ENCODE peak calls at places on chromosomes 16 and 17, in six cellular contexts. One of them, this sample, is unnamed.

GRCh38 chr17:379531-380200 is 27.1 kb upstream of the RPH3AL start:
- DNase-seq in CD8-positive, alpha-beta memory T cell: no peak
- DNase-seq in uterus: no peak
- DNase-seq in esophagus squamous epithelium: no peak
- DNase-seq in HepG2: no peak
- DNase-seq in transverse colon: no peak
- DNase-seq in this sample: no peak

GRCh38 chr16:85512716-85513115 is 100.4 kb upstream of the GSE1 start:
- DNase-seq in CD8-positive, alpha-beta memory T cell: no peak
- DNase-seq in esophagus squamous epithelium: no peak
- DNase-seq in uterus: no peak
- DNase-seq in transverse colon: no peak
- DNase-seq in HepG2: no peak
- DNase-seq in this sample: no peak

GRCh38 chr16:85146532-85146797 is 34.2 kb upstream of the CIBAR2 start:
- DNase-seq in esophagus squamous epithelium: no peak
- DNase-seq in uterus: no peak
- DNase-seq in transverse colon: no peak
- DNase-seq in CD8-positive, alpha-beta memory T cell: no peak
- DNase-seq in HepG2: no peak
- DNase-seq in this sample: no peak

GRCh38 chr16:88534731-88535141 is 35.5 kb upstream of the ZC3H18 start:
- DNase-seq in transverse colon: peak; percentile 65
- DNase-seq in CD8-positive, alpha-beta memory T cell: no peak
- DNase-seq in esophagus squamous epithelium: no peak
- DNase-seq in HepG2: no peak
- DNase-seq in uterus: no peak
- DNase-seq in this sample: no peak

GRCh38 chr16:89436362-89436761 is 54.0 kb downstream of the ANKRD11 start:
- DNase-seq in CD8-positive, alpha-beta memory T cell: no peak
- DNase-seq in esophagus squamous epithelium: no peak
- DNase-seq in HepG2: no peak
- DNase-seq in transverse colon: no peak
- DNase-seq in uterus: no peak
- DNase-seq in this sample: no peak

GRCh38 chr17:2364132-2365116 is 27.1 kb downstream of the SGSM2 start:
- DNase-seq in uterus: no peak
- DNase-seq in transverse colon: no peak
- DNase-seq in esophagus squamous epithelium: no peak
- DNase-seq in HepG2: no peak
- DNase-seq in CD8-positive, alpha-beta memory T cell: no peak
- DNase-seq in this sample: no peak

GRCh38 chr16:593406-593805 is 3.5 kb downstream of the RAB40C start:
- DNase-seq in esophagus squamous epithelium: no peak
- DNase-seq in HepG2: no peak
- DNase-seq in uterus: no peak
- DNase-seq in transverse colon: peak; percentile 73
- DNase-seq in CD8-positive, alpha-beta memory T cell: no peak
- DNase-seq in this sample: no peak

GRCh38 chr17:49964539-49965521 is 4.2 kb upstream of the DLX4 start:
- DNase-seq in uterus: no peak
- DNase-seq in CD8-positive, alpha-beta memory T cell: peak; percentile 33
- DNase-seq in HepG2: no peak
- DNase-seq in esophagus squamous epithelium: no peak
- DNase-seq in transverse colon: no peak
- DNase-seq in this sample: no peak

GRCh38 chr16:79009911-79010310 is 590.6 kb downstream of the MAF start:
- DNase-seq in transverse colon: no peak
- DNase-seq in esophagus squamous epithelium: no peak
- DNase-seq in CD8-positive, alpha-beta memory T cell: no peak
- DNase-seq in uterus: no peak
- DNase-seq in HepG2: no peak
- DNase-seq in this sample: no peak

GRCh38 chr16:85256190-85256739 is 144.0 kb upstream of the CIBAR2 start:
- DNase-seq in transverse colon: no peak
- DNase-seq in CD8-positive, alpha-beta memory T cell: no peak
- DNase-seq in HepG2: no peak
- DNase-seq in esophagus squamous epithelium: no peak
- DNase-seq in uterus: no peak
- DNase-seq in this sample: no peak

GRCh38 chr17:42365136-42365535 is 23.1 kb downstream of the STAT3 start:
- DNase-seq in transverse colon: no peak
- DNase-seq in CD8-positive, alpha-beta memory T cell: no peak
- DNase-seq in HepG2: no peak
- DNase-seq in uterus: no peak
- DNase-seq in esophagus squamous epithelium: no peak
- DNase-seq in this sample: no peak

GRCh38 chr17:58605470-58605869 is 86.4 kb downstream of the TEX14 start:
- DNase-seq in uterus: no peak
- DNase-seq in CD8-positive, alpha-beta memory T cell: no peak
- DNase-seq in esophagus squamous epithelium: no peak
- DNase-seq in HepG2: no peak
- DNase-seq in transverse colon: no peak
- DNase-seq in this sample: no peak

GRCh38 chr16:969508-970378 is 1.0 kb downstream of the LMF1 start:
- DNase-seq in esophagus squamous epithelium: no peak
- DNase-seq in uterus: no peak
- DNase-seq in CD8-positive, alpha-beta memory T cell: no peak
- DNase-seq in HepG2: no peak
- DNase-seq in transverse colon: peak; percentile 32
- DNase-seq in this sample: peak; percentile 51

GRCh38 chr16:53055603-53056527 is 1.1 kb downstream of the CHD9 start:
- DNase-seq in uterus: peak; percentile 48
- DNase-seq in esophagus squamous epithelium: no peak
- DNase-seq in transverse colon: peak; percentile 64
- DNase-seq in HepG2: peak; percentile 70
- DNase-seq in CD8-positive, alpha-beta memory T cell: no peak
- DNase-seq in this sample: peak; percentile 73

GRCh38 chr17:63639125-63639524 is 16.9 kb downstream of the MAP3K3 start:
- DNase-seq in transverse colon: no peak
- DNase-seq in uterus: no peak
- DNase-seq in CD8-positive, alpha-beta memory T cell: no peak
- DNase-seq in esophagus squamous epithelium: no peak
- DNase-seq in HepG2: peak; percentile 39
- DNase-seq in this sample: no peak

GRCh38 chr16:23539984-23540816 is 16.9 kb downstream of the EARS2 start:
- DNase-seq in transverse colon: no peak
- DNase-seq in CD8-positive, alpha-beta memory T cell: no peak
- DNase-seq in HepG2: peak; percentile 99
- DNase-seq in esophagus squamous epithelium: no peak
- DNase-seq in uterus: no peak
- DNase-seq in this sample: no peak

GRCh38 chr16:11546522-11547485 is 39.9 kb downstream of the LITAF start:
- DNase-seq in uterus: no peak
- DNase-seq in esophagus squamous epithelium: no peak
- DNase-seq in HepG2: no peak
- DNase-seq in CD8-positive, alpha-beta memory T cell: no peak
- DNase-seq in transverse colon: no peak
- DNase-seq in this sample: no peak

GRCh38 chr16:2457946-2458345 is 2.0 kb upstream of the TEDC2 start:
- DNase-seq in CD8-positive, alpha-beta memory T cell: no peak
- DNase-seq in HepG2: no peak
- DNase-seq in transverse colon: no peak
- DNase-seq in uterus: no peak
- DNase-seq in esophagus squamous epithelium: no peak
- DNase-seq in this sample: no peak

GRCh38 chr17:2122641-2123302 is 67.9 kb downstream of the HIC1 start:
- DNase-seq in uterus: peak; percentile 74
- DNase-seq in esophagus squamous epithelium: no peak
- DNase-seq in CD8-positive, alpha-beta memory T cell: no peak
- DNase-seq in HepG2: no peak
- DNase-seq in transverse colon: peak; percentile 58
- DNase-seq in this sample: no peak

GRCh38 chr16:11405331-11406176 is 60.3 kb downstream of the RMI2 start:
- DNase-seq in transverse colon: peak; percentile 33
- DNase-seq in esophagus squamous epithelium: no peak
- DNase-seq in CD8-positive, alpha-beta memory T cell: no peak
- DNase-seq in uterus: no peak
- DNase-seq in HepG2: peak; percentile 67
- DNase-seq in this sample: peak; percentile 79

GRCh38 chr17:80559688-80560290 is 15.2 kb downstream of the RPTOR start:
- DNase-seq in uterus: no peak
- DNase-seq in CD8-positive, alpha-beta memory T cell: no peak
- DNase-seq in esophagus squamous epithelium: no peak
- DNase-seq in HepG2: no peak
- DNase-seq in transverse colon: no peak
- DNase-seq in this sample: no peak

GRCh38 chr16:85136213-85136704 is 24.0 kb upstream of the CIBAR2 start:
- DNase-seq in transverse colon: peak; percentile 35
- DNase-seq in CD8-positive, alpha-beta memory T cell: no peak
- DNase-seq in HepG2: no peak
- DNase-seq in uterus: no peak
- DNase-seq in esophagus squamous epithelium: no peak
- DNase-seq in this sample: no peak

GRCh38 chr17:2695961-2696760 is 15.4 kb downstream of the CLUH start:
- DNase-seq in CD8-positive, alpha-beta memory T cell: no peak
- DNase-seq in esophagus squamous epithelium: no peak
- DNase-seq in HepG2: no peak
- DNase-seq in transverse colon: peak; percentile 3
- DNase-seq in uterus: peak; percentile 8
- DNase-seq in this sample: no peak

GRCh38 chr17:39674702-39675389 is 6.6 kb downstream of the PNMT start:
- DNase-seq in esophagus squamous epithelium: no peak
- DNase-seq in CD8-positive, alpha-beta memory T cell: no peak
- DNase-seq in uterus: no peak
- DNase-seq in transverse colon: peak; percentile 70
- DNase-seq in HepG2: peak; percentile 81
- DNase-seq in this sample: no peak

GRCh38 chr17:56917559-56918296 is 3.9 kb upstream of the TRIM25 start:
- DNase-seq in transverse colon: no peak
- DNase-seq in esophagus squamous epithelium: no peak
- DNase-seq in uterus: no peak
- DNase-seq in CD8-positive, alpha-beta memory T cell: no peak
- DNase-seq in HepG2: no peak
- DNase-seq in this sample: no peak

GRCh38 chr16:73599870-73600269 is 551.9 kb upstream of the ZFHX3 start:
- DNase-seq in transverse colon: no peak
- DNase-seq in esophagus squamous epithelium: no peak
- DNase-seq in uterus: no peak
- DNase-seq in CD8-positive, alpha-beta memory T cell: no peak
- DNase-seq in HepG2: no peak
- DNase-seq in this sample: no peak

GRCh38 chr16:75044800-75045361 is 46.1 kb downstream of the ZNRF1 start:
- DNase-seq in HepG2: no peak
- DNase-seq in transverse colon: no peak
- DNase-seq in CD8-positive, alpha-beta memory T cell: no peak
- DNase-seq in uterus: peak; percentile 48
- DNase-seq in esophagus squamous epithelium: no peak
- DNase-seq in this sample: peak; percentile 52

GRCh38 chr17:6244253-6244652 is 174.1 kb downstream of the WSCD1 start:
- DNase-seq in CD8-positive, alpha-beta memory T cell: no peak
- DNase-seq in transverse colon: no peak
- DNase-seq in esophagus squamous epithelium: no peak
- DNase-seq in HepG2: no peak
- DNase-seq in uterus: no peak
- DNase-seq in this sample: no peak

GRCh38 chr17:48113201-48113676 is 5.7 kb downstream of the SNX11 start:
- DNase-seq in HepG2: no peak
- DNase-seq in uterus: no peak
- DNase-seq in transverse colon: no peak
- DNase-seq in esophagus squamous epithelium: no peak
- DNase-seq in CD8-positive, alpha-beta memory T cell: peak; percentile 40
- DNase-seq in this sample: no peak

GRCh38 chr17:5610956-5611355 is 26.6 kb upstream of the NLRP1 start:
- DNase-seq in HepG2: no peak
- DNase-seq in transverse colon: no peak
- DNase-seq in CD8-positive, alpha-beta memory T cell: no peak
- DNase-seq in uterus: no peak
- DNase-seq in esophagus squamous epithelium: no peak
- DNase-seq in this sample: no peak

GRCh38 chr17:78759203-78759968 is 22.7 kb downstream of the CYTH1 start:
- DNase-seq in esophagus squamous epithelium: no peak
- DNase-seq in HepG2: no peak
- DNase-seq in CD8-positive, alpha-beta memory T cell: peak; percentile 85
- DNase-seq in transverse colon: peak; percentile 82
- DNase-seq in uterus: no peak
- DNase-seq in this sample: peak; percentile 84

GRCh38 chr17:36148559-36149295 is 27.7 kb downstream of the TBC1D3B start:
- DNase-seq in HepG2: peak; percentile 28
- DNase-seq in CD8-positive, alpha-beta memory T cell: peak; percentile 72
- DNase-seq in esophagus squamous epithelium: no peak
- DNase-seq in uterus: peak; percentile 18
- DNase-seq in transverse colon: peak; percentile 74
- DNase-seq in this sample: peak; percentile 71
- H3K4me3 ChIP-seq in HepG2: no peak overlapping the region
- H3K4me3 ChIP-seq in CD8-positive, alpha-beta memory T cell: no peak overlapping the region
- H3K4me3 ChIP-seq in esophagus squamous epithelium: no peak overlapping the region
- H3K4me3 ChIP-seq in uterus: no peak overlapping the region
- H3K4me3 ChIP-seq in transverse colon: no peak overlapping the region
- H3K4me3 ChIP-seq in this sample: no peak overlapping the region

DNA sequence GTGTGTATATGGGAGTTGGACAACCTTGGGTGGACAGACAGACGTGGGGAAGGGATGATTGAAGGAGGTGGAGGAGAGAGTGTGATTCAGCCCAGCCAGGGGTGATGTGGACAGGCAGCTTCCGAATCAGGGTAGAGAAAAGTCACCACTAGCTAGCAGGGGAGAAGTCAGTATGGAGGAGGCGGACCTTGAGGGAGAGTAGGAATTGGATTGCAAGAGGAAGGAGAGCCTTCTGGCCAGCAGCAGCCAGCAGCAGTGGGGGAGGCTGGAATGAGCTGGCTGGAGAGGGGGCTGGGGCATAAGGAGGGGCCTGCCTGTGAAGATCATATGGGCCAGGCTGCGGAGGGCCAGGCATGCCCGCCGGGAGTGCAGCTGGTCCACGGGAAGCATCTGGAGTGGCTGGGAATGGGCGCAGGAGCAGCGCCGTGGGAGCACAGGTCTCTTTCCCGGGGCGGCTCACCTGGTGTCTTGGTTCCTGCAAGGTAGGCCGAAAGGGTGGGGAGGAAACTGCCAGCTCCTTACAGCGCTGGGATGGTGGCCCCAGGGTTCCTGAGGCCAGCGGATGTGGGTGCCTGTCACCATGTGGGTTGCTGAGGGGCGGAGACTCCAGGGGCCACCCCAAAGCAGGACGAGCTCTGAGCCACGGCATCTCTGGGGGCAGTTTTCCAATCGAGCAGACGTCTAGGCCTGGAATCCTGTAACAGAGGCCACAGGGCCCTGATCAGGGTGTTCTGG is 235.3 kb downstream of the SEC14L1 start:
- DNase-seq in uterus: peak; percentile 81
- DNase-seq in transverse colon: peak; percentile 55
- DNase-seq in HepG2: no peak
- DNase-seq in esophagus squamous epithelium: no peak
- DNase-seq in CD8-positive, alpha-beta memory T cell: peak; percentile 75
- DNase-seq in this sample: no peak
- H3K4me1 ChIP-seq in uterus: peaks cover 12% of the 10 kb centered on the region
- H3K4me1 ChIP-seq in transverse colon: peaks cover 77% of the 10 kb centered on the region
- H3K4me1 ChIP-seq in HepG2: peaks cover 83% of the 10 kb centered on the region
- H3K4me1 ChIP-seq in esophagus squamous epithelium: peaks cover 73% of the 10 kb centered on the region
- H3K4me1 ChIP-seq in CD8-positive, alpha-beta memory T cell: peaks cover 79% of the 10 kb centered on the region
- H3K4me1 ChIP-seq in this sample: peaks cover 6% of the 10 kb centered on the region

GRCh38 chr16:57064995-57065394 is 27.4 kb upstream of the CPNE2 start:
- DNase-seq in transverse colon: no peak
- DNase-seq in uterus: no peak
- DNase-seq in CD8-positive, alpha-beta memory T cell: no peak
- DNase-seq in esophagus squamous epithelium: no peak
- DNase-seq in HepG2: no peak
- DNase-seq in this sample: no peak
- H3K36me3 ChIP-seq in transverse colon: no peaks in the 10 kb centered on the region
- H3K36me3 ChIP-seq in uterus: no peaks in the 10 kb centered on the region
- H3K36me3 ChIP-seq in CD8-positive, alpha-beta memory T cell: peaks cover 38% of the 10 kb centered on the region
- H3K36me3 ChIP-seq in esophagus squamous epithelium: no peaks in the 10 kb centered on the region
- H3K36me3 ChIP-seq in HepG2: no peaks in the 10 kb centered on the region
- H3K36me3 ChIP-seq in this sample: no peaks in the 10 kb centered on the region

GRCh38 chr16:30997887-30998711 is 12.3 kb downstream of the STX1B start:
- DNase-seq in uterus: peak; percentile 67
- DNase-seq in HepG2: peak; percentile 49
- DNase-seq in CD8-positive, alpha-beta memory T cell: no peak
- DNase-seq in esophagus squamous epithelium: no peak
- DNase-seq in transverse colon: no peak
- DNase-seq in this sample: no peak
- H3K4me3 ChIP-seq in uterus: no peak overlapping the region
- H3K4me3 ChIP-seq in HepG2: peak overlapping the region; percentile 84
- H3K4me3 ChIP-seq in CD8-positive, alpha-beta memory T cell: no peak overlapping the region
- H3K4me3 ChIP-seq in esophagus squamous epithelium: peak overlapping the region; percentile 56
- H3K4me3 ChIP-seq in transverse colon: no peak overlapping the region
- H3K4me3 ChIP-seq in this sample: no peak overlapping the region